ENCODE peak calls at places on chromosomes 4 and X, in nine cellular contexts. G is fibroblast of lung, L is astrocyte, P is cardiac muscle cell, K is PC-9, J is transverse colon, F is kidney, E is stomach, W is body of pancreas. D is an unnamed sample.

GRCh38 chr4:128501239-128501638 is 213.6 kb upstream of the PGRMC2 start:
- DNase-seq in G (no peak), L (no peak), E (no peak), J (no peak), K (no peak), W (no peak), F (no peak), P (no peak), D (no peak)

GRCh38 chr4:6221851-6222760 is 21.8 kb upstream of the JAKMIP1 start:
- DNase-seq in E (peak), G (no peak), J (peak), W (peak), L (no peak), P (peak), F (peak), K (no peak), D (peak)

GRCh38 chr4:175166020-175166419 is 247.9 kb downstream of the ADAM29 start:
- DNase-seq in L (no peak), W (no peak), J (no peak), F (no peak), E (no peak), G (no peak), K (no peak), P (no peak), D (no peak)

GRCh38 chr4:89248879-89249281 is 58.7 kb downstream of the GPRIN3 start:
- DNase-seq in E (no peak), W (peak), G (no peak), P (no peak), L (no peak), J (no peak), F (no peak), K (no peak), D (no peak)

GRCh38 chrX:120450163-120450562 is 18.9 kb downstream of the LAMP2 start:
- DNase-seq in G (peak), W (no peak), K (no peak), E (no peak), L (no peak), F (no peak), P (peak), J (no peak), D (no peak)

GRCh38 chr4:105022811-105023667 is 123.6 kb upstream of the TET2 start:
- DNase-seq in E (no peak), L (peak), F (no peak), G (peak), K (peak), P (no peak), J (no peak), W (no peak), D (peak)

GRCh38 chrX:118420462-118420861 is 74.6 kb downstream of the WDR44 start:
- DNase-seq in E (no peak), W (no peak), K (peak), F (no peak), G (peak), P (no peak), J (no peak), L (peak), D (peak)

GRCh38 chrX:13693341-13693871 is 4.5 kb downstream of the RAB9A start:
- DNase-seq in E (no peak), K (peak), W (peak), G (no peak), L (no peak), J (no peak), F (no peak), P (no peak), D (no peak)

GRCh38 chr4:179116011-179116410 is 1673.8 kb upstream of the AGA start:
- DNase-seq in G (peak), F (no peak), E (no peak), W (no peak), K (no peak), J (no peak), L (peak), P (no peak), D (no peak)

GRCh38 chr4:100008048-100008447 is 58.0 kb upstream of the H2AZ1 start:
- DNase-seq in W (no peak), J (no peak), E (no peak), P (no peak), G (peak), F (no peak), K (no peak), L (peak), D (peak)

GRCh38 chr4:151437505-151437904 is 28.5 kb downstream of the FHIP1A start:
- DNase-seq in F (no peak), J (no peak), G (no peak), K (no peak), W (no peak), P (no peak), E (no peak), L (no peak), D (no peak)

GRCh38 chrX:39983715-39984114 is 114.0 kb downstream of the BCOR start:
- DNase-seq in F (no peak), W (no peak), G (peak), K (no peak), J (no peak), L (peak), E (no peak), P (no peak), D (peak)

GRCh38 chr4:37447886-37448285 is 203.3 kb downstream of the NWD2 start:
- DNase-seq in J (no peak), E (no peak), W (no peak), P (no peak), G (no peak), K (no peak), F (no peak), L (no peak), D (peak)

GRCh38 chr4:103054030-103054429 is 22.5 kb downstream of the SLC9B2 start:
- DNase-seq in J (no peak), F (no peak), W (no peak), L (no peak), E (no peak), K (no peak), G (peak), P (no peak), D (peak)

GRCh38 chr4:76753814-76754213 is 144.1 kb downstream of the SOWAHB start:
- DNase-seq in J (no peak), K (no peak), F (no peak), L (peak), G (peak), P (no peak), W (no peak), E (no peak), D (peak)

GRCh38 chrX:45756562-45756961 is 555.9 kb upstream of the DIPK2B start:
- DNase-seq in J (no peak), E (no peak), L (peak), K (no peak), W (no peak), F (no peak), G (no peak), P (no peak), D (no peak)

GRCh38 chr4:173426064-173426463 is 27.1 kb upstream of the SCRG1 start:
- DNase-seq in E (no peak), G (no peak), P (no peak), K (no peak), F (no peak), J (peak), L (no peak), W (no peak), D (no peak)

GRCh38 chr4:144711685-144712456 is 65.9 kb downstream of the HHIP start:
- DNase-seq in K (no peak), P (no peak), J (no peak), E (no peak), L (no peak), F (no peak), G (no peak), W (no peak), D (no peak)

GRCh38 chr4:138090918-138091659 is 151.1 kb downstream of the SLC7A11 start:
- DNase-seq in G (no peak), P (peak), L (no peak), E (no peak), F (no peak), W (no peak), K (no peak), J (no peak), D (no peak)

GRCh38 chrX:32155044-32155638 is 1056.2 kb downstream of the DMD start:
- DNase-seq in J (no peak), W (no peak), L (no peak), E (no peak), P (peak), G (no peak), F (no peak), K (no peak), D (no peak)

GRCh38 chr4:116055857-116056827 is 942.7 kb upstream of the NDST4 start:
- DNase-seq in G (peak), W (no peak), P (no peak), K (no peak), J (no peak), F (no peak), E (no peak), L (peak), D (peak)

GRCh38 chr4:55592014-55592413 is at the start of gene PDCL2:
- DNase-seq in J (no peak), F (no peak), G (no peak), K (no peak), W (no peak), E (no peak), L (no peak), P (no peak), D (no peak)

GRCh38 chrX:66008403-66008970 is 31.4 kb downstream of the VSIG4 start:
- DNase-seq in W (no peak), G (no peak), P (no peak), L (no peak), J (no peak), F (no peak), E (no peak), K (no peak), D (no peak)

GRCh38 chr4:60992037-60992436 is 208.1 kb upstream of the ADGRL3 start:
- DNase-seq in W (no peak), J (no peak), F (no peak), G (no peak), L (peak), P (no peak), E (no peak), K (no peak), D (peak)

GRCh38 chr4:182585321-182585720 is 331.9 kb downstream of the DCTD start:
- DNase-seq in G (no peak), F (no peak), K (no peak), P (no peak), W (no peak), J (no peak), L (no peak), E (no peak), D (no peak)

DNA sequence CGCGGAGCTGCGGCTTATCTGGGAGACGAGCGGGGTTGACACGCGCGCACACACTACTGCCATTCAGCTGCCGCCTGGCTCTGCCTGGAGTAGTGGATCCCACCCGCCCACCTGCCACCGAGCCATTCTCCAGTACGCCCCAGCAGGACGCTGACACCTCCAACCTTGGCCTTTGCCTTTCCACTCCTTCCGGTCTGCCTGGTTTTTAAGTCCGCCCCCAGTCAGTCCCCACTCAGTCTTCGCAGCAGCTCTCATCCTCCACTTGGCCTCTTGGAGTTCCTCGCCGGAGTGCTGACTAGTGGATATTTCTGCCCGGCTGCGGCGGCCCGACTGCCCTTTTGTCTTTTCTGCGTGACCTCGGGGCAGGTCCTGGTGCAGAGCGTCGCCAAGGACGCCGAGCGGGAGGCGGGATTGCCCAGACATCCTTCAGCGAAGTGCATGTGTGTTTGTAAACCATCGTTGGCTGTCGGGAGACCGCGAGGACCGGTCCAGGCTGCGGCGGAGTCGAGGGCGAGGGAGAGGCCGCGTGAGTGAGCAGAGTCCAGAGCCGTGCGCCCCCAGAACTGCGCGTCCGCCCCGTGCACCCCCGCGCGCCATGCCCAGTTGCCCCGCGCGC is 1.1 kb downstream of the SLIT2 start:
- DNase-seq in G (peak), L (peak), J (peak), K (peak), W (peak), P (peak), E (no peak), F (peak), D (peak)
- H3K4me3 ChIP-seq in G (peak), L (peak), J (peak), K (peak), W (peak), P (peak), E (peak), F (peak), D (peak)

GRCh38 chrX:130144509-130144908 is 21.1 kb downstream of the AIFM1 start:
- DNase-seq in P (no peak), F (no peak), W (no peak), L (peak), K (no peak), J (no peak), E (no peak), G (peak), D (peak)

GRCh38 chrX:130136497-130136896 is 26.2 kb upstream of the ELF4 start:
- DNase-seq in E (no peak), F (no peak), L (no peak), W (no peak), G (no peak), K (no peak), P (no peak), J (no peak), D (no peak)

GRCh38 chrX:130145123-130145522 is 20.5 kb downstream of the AIFM1 start:
- DNase-seq in E (no peak), L (no peak), F (no peak), G (no peak), K (no peak), W (no peak), P (no peak), J (no peak), D (no peak)

GRCh38 chrX:130139474-130140201 is 26.0 kb downstream of the AIFM1 start:
- DNase-seq in F (no peak), P (peak), J (no peak), L (no peak), W (no peak), E (no peak), K (no peak), G (no peak), D (peak)
- TF ChIP-seq CTCF in F (no peak), P (no peak), J (no peak), L (no peak), W (no peak), E (no peak), K (no peak), G (no peak), D (no peak)

GRCh38 chrX:24268786-24269185 is 45.1 kb downstream of the SUPT20HL2 start:
- DNase-seq in G (no peak), J (no peak), L (no peak), W (no peak), P (no peak), F (no peak), K (no peak), E (no peak), D (no peak)

GRCh38 chrX:24276011-24276410 is 37.9 kb downstream of the SUPT20HL2 start:
- DNase-seq in G (no peak), E (no peak), L (no peak), W (no peak), P (no peak), J (no peak), K (no peak), F (no peak), D (no peak)

GRCh38 chrX:24266996-24267395 is 46.9 kb downstream of the SUPT20HL2 start:
- DNase-seq in E (no peak), L (peak), P (no peak), G (no peak), F (no peak), W (no peak), J (no peak), K (no peak), D (no peak)

DNA sequence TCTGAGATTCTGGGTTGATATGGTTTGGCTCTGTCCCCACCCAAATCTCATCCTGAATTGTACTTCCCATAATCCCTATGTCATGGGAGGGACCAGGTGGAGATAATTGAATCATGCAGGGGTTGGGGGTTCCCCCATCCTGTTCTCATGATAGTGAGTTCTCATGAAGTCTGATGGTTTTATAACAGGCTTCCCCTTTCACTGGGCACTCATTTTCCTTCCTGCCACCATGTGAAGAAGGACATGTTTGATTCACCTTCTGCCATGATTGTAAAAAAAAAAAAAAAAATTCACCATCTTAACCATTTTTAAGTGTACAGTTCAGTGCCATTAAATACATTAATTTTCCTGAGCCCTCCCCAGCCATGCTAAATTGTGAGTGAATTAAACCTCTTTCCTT is 42.6 kb downstream of the SUPT20HL2 start:
- DNase-seq in K (no peak), F (no peak), W (no peak), G (no peak), L (no peak), P (no peak), J (no peak), E (no peak), D (no peak)
- H3K4me3 ChIP-seq in K (no peak), F (no peak), W (no peak), G (no peak), L (no peak), P (no peak), J (no peak), E (no peak), D (no peak)

GRCh38 chr4:11070813-11071212 is 357.9 kb downstream of the HS3ST1 start:
- DNase-seq in E (no peak), F (no peak), P (no peak), K (no peak), G (no peak), W (no peak), J (no peak), L (no peak), D (no peak)
- TF ChIP-seq CTCF in E (no peak), F (no peak), P (no peak), K (no peak), G (no peak), W (no peak), J (no peak), L (no peak), D (no peak)

DNA sequence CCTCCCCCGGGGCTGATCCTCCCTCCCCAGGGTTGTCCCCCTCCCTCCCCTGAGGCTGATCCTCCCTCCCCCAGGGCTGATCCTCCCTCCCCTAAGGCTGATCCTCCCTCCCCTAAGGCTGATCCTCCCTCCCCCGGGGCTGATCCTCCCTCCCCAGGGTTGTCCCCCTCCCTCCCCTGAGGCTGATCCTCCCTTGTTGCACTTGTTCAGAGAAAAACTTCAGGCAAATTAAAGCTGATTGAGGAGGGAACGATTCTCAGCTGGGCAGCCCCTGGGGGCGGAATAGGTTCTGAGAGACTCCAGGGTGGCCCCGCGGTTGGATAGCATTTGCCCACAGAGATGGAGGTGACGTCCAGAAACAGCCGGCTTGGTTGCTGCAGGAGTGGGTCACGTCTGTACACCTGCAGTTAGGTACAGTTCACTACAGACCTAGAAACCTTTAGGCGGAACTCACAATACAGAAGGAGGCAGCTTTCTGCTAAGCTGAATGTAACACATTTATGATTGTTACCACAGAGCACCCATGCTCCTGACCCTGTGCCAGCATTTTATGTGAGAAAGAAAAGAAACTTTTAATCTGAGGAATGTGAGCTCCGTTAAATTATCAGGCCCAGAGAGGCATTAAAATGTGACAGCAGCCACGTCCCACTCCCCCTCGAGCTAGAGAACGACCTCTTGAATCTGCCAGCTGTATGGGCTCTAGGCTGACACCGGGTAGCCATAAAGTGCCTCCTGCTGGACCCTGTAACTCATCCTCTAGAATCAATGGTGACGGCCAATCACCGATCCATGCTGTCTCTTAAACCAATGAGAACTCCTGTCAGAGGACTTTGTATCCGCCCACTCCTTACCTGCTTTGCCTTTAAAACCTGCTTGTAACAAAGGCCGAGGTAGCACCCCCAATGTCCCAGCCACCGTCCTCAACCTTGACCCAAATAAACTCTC is 110.4 kb upstream of the ADRA2C start:
- DNase-seq in W (no peak), L (no peak), K (no peak), F (no peak), J (no peak), P (no peak), E (no peak), G (no peak), D (no peak)
- H3K4me3 ChIP-seq in W (no peak), L (no peak), K (no peak), F (no peak), J (no peak), P (no peak), E (no peak), G (no peak), D (no peak)

GRCh38 chrX:134761788-134762187 is 103.5 kb upstream of the PLAC1 start:
- DNase-seq in L (no peak), W (no peak), G (peak), J (no peak), K (no peak), P (peak), F (no peak), E (no peak), D (no peak)
- TF ChIP-seq CTCF in L (peak), W (no peak), G (peak), J (no peak), K (peak), P (peak), F (no peak), E (no peak), D (peak)

GRCh38 chr4:87069037-87069742 is 134.4 kb downstream of the AFF1 start:
- DNase-seq in K (no peak), J (no peak), P (no peak), L (no peak), F (no peak), W (no peak), G (no peak), E (no peak), D (no peak)
- H3K4me3 ChIP-seq in K (no peak), J (no peak), P (no peak), L (no peak), F (no peak), W (no peak), G (no peak), E (no peak), D (no peak)

D was measured in fibroblast of pulmonary artery.